ENCODE peak calls at places on chromosomes 1 and 21, in five cellular contexts. One of them, this sample, is unnamed.

GRCh38 chr1:241927321-241927720 is 30.2 kb upstream of the BECN2 start:
- DNase-seq in HCT116: no peak
- DNase-seq in OCI-LY7: no peak
- DNase-seq in AG04450: no peak
- DNase-seq in fibroblast of mammary gland: no peak
- DNase-seq in this sample: no peak

GRCh38 chr1:43653339-43653738 is 3.4 kb downstream of the KDM4A start:
- DNase-seq in HCT116: no peak
- DNase-seq in OCI-LY7: peak
- DNase-seq in AG04450: no peak
- DNase-seq in fibroblast of mammary gland: peak
- DNase-seq in this sample: no peak

GRCh38 chr21:25572895-25573310 is 34.4 kb downstream of the MRPL39 start:
- DNase-seq in HCT116: no peak
- DNase-seq in OCI-LY7: peak
- DNase-seq in AG04450: no peak
- DNase-seq in fibroblast of mammary gland: no peak
- DNase-seq in this sample: no peak

GRCh38 chr1:167695756-167696561 is 25.8 kb upstream of the MPZL1 start:
- DNase-seq in HCT116: no peak
- DNase-seq in OCI-LY7: no peak
- DNase-seq in AG04450: no peak
- DNase-seq in fibroblast of mammary gland: no peak
- DNase-seq in this sample: no peak

GRCh38 chr21:44905016-44905724 is 15.5 kb downstream of the ITGB2 start:
- DNase-seq in HCT116: no peak
- DNase-seq in OCI-LY7: no peak
- DNase-seq in AG04450: no peak
- DNase-seq in fibroblast of mammary gland: no peak
- DNase-seq in this sample: no peak

GRCh38 chr21:37006521-37007291 is at the start of gene RIPPLY3:
- DNase-seq in HCT116: no peak
- DNase-seq in OCI-LY7: no peak
- DNase-seq in AG04450: no peak
- DNase-seq in fibroblast of mammary gland: no peak
- DNase-seq in this sample: peak

GRCh38 chr1:240516069-240516468 is 95.9 kb downstream of the GREM2 start:
- DNase-seq in HCT116: no peak
- DNase-seq in OCI-LY7: no peak
- DNase-seq in AG04450: no peak
- DNase-seq in fibroblast of mammary gland: no peak
- DNase-seq in this sample: no peak

GRCh38 chr1:178055093-178055492 is 38.8 kb upstream of the RASAL2 start:
- DNase-seq in HCT116: no peak
- DNase-seq in OCI-LY7: peak
- DNase-seq in AG04450: no peak
- DNase-seq in fibroblast of mammary gland: peak
- DNase-seq in this sample: no peak

GRCh38 chr1:225843426-225843795 is 33.5 kb downstream of the EPHX1 start:
- DNase-seq in HCT116: no peak
- DNase-seq in OCI-LY7: no peak
- DNase-seq in AG04450: no peak
- DNase-seq in fibroblast of mammary gland: no peak
- DNase-seq in this sample: no peak

GRCh38 chr1:25689686-25690381 is 73.2 kb downstream of the MAN1C1 start:
- DNase-seq in HCT116: no peak
- DNase-seq in OCI-LY7: no peak
- DNase-seq in AG04450: no peak
- DNase-seq in fibroblast of mammary gland: no peak
- DNase-seq in this sample: no peak

GRCh38 chr1:87243573-87243972 is 85.1 kb upstream of the LMO4 start:
- DNase-seq in HCT116: no peak
- DNase-seq in OCI-LY7: no peak
- DNase-seq in AG04450: peak
- DNase-seq in fibroblast of mammary gland: peak
- DNase-seq in this sample: no peak

GRCh38 chr1:231310391-231310934 is 27.2 kb downstream of the EXOC8 start:
- DNase-seq in HCT116: no peak
- DNase-seq in OCI-LY7: no peak
- DNase-seq in AG04450: no peak
- DNase-seq in fibroblast of mammary gland: no peak
- DNase-seq in this sample: no peak

GRCh38 chr21:45872902-45873301 is 108.7 kb upstream of the COL6A1 start:
- DNase-seq in HCT116: no peak
- DNase-seq in OCI-LY7: no peak
- DNase-seq in AG04450: no peak
- DNase-seq in fibroblast of mammary gland: no peak
- DNase-seq in this sample: no peak

GRCh38 chr1:164559342-164560070 is 522 bp downstream of the PBX1 start:
- DNase-seq in HCT116: no peak
- DNase-seq in OCI-LY7: no peak
- DNase-seq in AG04450: no peak
- DNase-seq in fibroblast of mammary gland: no peak
- DNase-seq in this sample: no peak

GRCh38 chr21:46455575-46456385 is 2.9 kb upstream of the DIP2A start:
- DNase-seq in HCT116: peak
- DNase-seq in OCI-LY7: no peak
- DNase-seq in AG04450: no peak
- DNase-seq in fibroblast of mammary gland: peak
- DNase-seq in this sample: no peak

GRCh38 chr1:56506314-56506743 is 73.0 kb downstream of the PLPP3 start:
- DNase-seq in HCT116: no peak
- DNase-seq in OCI-LY7: no peak
- DNase-seq in AG04450: no peak
- DNase-seq in fibroblast of mammary gland: no peak
- DNase-seq in this sample: no peak

GRCh38 chr21:36976882-36977651 is 10.6 kb upstream of the HLCS start:
- DNase-seq in HCT116: peak
- DNase-seq in OCI-LY7: peak
- DNase-seq in AG04450: peak
- DNase-seq in fibroblast of mammary gland: peak
- DNase-seq in this sample: no peak

GRCh38 chr1:244381887-244382565 is 69.7 kb downstream of the ADSS2 start:
- DNase-seq in HCT116: no peak
- DNase-seq in OCI-LY7: no peak
- DNase-seq in AG04450: peak
- DNase-seq in fibroblast of mammary gland: peak
- DNase-seq in this sample: no peak

GRCh38 chr1:89952021-89952995 is 42.6 kb upstream of the ZNF326 start:
- DNase-seq in HCT116: no peak
- DNase-seq in OCI-LY7: no peak
- DNase-seq in AG04450: no peak
- DNase-seq in fibroblast of mammary gland: peak
- DNase-seq in this sample: no peak

GRCh38 chr1:89954401-89954800 is 40.5 kb upstream of the ZNF326 start:
- DNase-seq in HCT116: no peak
- DNase-seq in OCI-LY7: no peak
- DNase-seq in AG04450: no peak
- DNase-seq in fibroblast of mammary gland: no peak
- DNase-seq in this sample: no peak

GRCh38 chr1:89955311-89955710 is 39.6 kb upstream of the ZNF326 start:
- DNase-seq in HCT116: no peak
- DNase-seq in OCI-LY7: no peak
- DNase-seq in AG04450: no peak
- DNase-seq in fibroblast of mammary gland: no peak
- DNase-seq in this sample: no peak

GRCh38 chr1:89953929-89954328 is 41.0 kb upstream of the ZNF326 start:
- DNase-seq in HCT116: no peak
- DNase-seq in OCI-LY7: no peak
- DNase-seq in AG04450: no peak
- DNase-seq in fibroblast of mammary gland: no peak
- DNase-seq in this sample: no peak

GRCh38 chr1:89953072-89953626 is 41.8 kb upstream of the ZNF326 start:
- DNase-seq in HCT116: peak
- DNase-seq in OCI-LY7: peak
- DNase-seq in AG04450: peak
- DNase-seq in fibroblast of mammary gland: peak
- DNase-seq in this sample: no peak
- TF ChIP-seq CTCF in HCT116: no peak
- TF ChIP-seq CTCF in OCI-LY7: peak
- TF ChIP-seq CTCF in AG04450: no peak
- TF ChIP-seq CTCF in fibroblast of mammary gland: no peak
- TF ChIP-seq CTCF in this sample: peak

GRCh38 chr1:159861218-159861617 is 1.2 kb downstream of the VSIG8 start:
- DNase-seq in HCT116: no peak
- DNase-seq in OCI-LY7: no peak
- DNase-seq in AG04450: no peak
- DNase-seq in fibroblast of mammary gland: no peak
- DNase-seq in this sample: no peak
- TF ChIP-seq CTCF in HCT116: no peak
- TF ChIP-seq CTCF in OCI-LY7: no peak
- TF ChIP-seq CTCF in AG04450: no peak
- TF ChIP-seq CTCF in fibroblast of mammary gland: no peak
- TF ChIP-seq CTCF in this sample: no peak

DNA sequence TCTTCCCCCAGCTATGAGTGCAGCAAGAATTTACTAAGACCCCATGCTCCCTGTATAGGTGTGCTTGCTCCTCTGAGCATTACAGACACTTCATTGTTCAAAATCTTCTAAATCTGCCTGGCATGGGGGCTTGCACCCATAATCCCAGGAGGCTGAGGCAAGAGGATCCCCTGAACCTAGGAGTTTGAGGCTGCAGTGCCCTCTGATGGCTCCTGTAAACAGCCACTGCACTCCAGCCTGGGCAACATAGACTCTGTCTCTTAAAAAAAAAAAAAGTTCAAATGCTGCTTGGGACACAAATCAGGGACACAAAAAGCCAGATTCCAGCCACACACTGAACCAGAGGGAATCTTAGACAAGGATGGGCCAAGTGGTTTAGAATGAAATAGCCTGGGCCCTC is 3.4 kb upstream of the ACOT7 start:
- DNase-seq in HCT116: no peak
- DNase-seq in OCI-LY7: peak
- DNase-seq in AG04450: no peak
- DNase-seq in fibroblast of mammary gland: no peak
- DNase-seq in this sample: no peak
- TF ChIP-seq CTCF in HCT116: peak
- TF ChIP-seq CTCF in OCI-LY7: peak
- TF ChIP-seq CTCF in AG04450: no peak
- TF ChIP-seq CTCF in fibroblast of mammary gland: peak
- TF ChIP-seq CTCF in this sample: peak

GRCh38 chr1:205012416-205013140 is 30.4 kb upstream of the CNTN2 start:
- DNase-seq in HCT116: no peak
- DNase-seq in OCI-LY7: no peak
- DNase-seq in AG04450: no peak
- DNase-seq in fibroblast of mammary gland: no peak
- DNase-seq in this sample: no peak

GRCh38 chr1:205013683-205014367 is 29.2 kb upstream of the CNTN2 start:
- DNase-seq in HCT116: no peak
- DNase-seq in OCI-LY7: no peak
- DNase-seq in AG04450: no peak
- DNase-seq in fibroblast of mammary gland: peak
- DNase-seq in this sample: no peak

GRCh38 chr1:205008896-205009295 is 34.1 kb upstream of the CNTN2 start:
- DNase-seq in HCT116: no peak
- DNase-seq in OCI-LY7: no peak
- DNase-seq in AG04450: no peak
- DNase-seq in fibroblast of mammary gland: no peak
- DNase-seq in this sample: no peak

GRCh38 chr1:205014772-205015171 is 28.2 kb upstream of the CNTN2 start:
- DNase-seq in HCT116: no peak
- DNase-seq in OCI-LY7: no peak
- DNase-seq in AG04450: no peak
- DNase-seq in fibroblast of mammary gland: no peak
- DNase-seq in this sample: no peak

GRCh38 chr1:205009666-205010065 is 33.3 kb upstream of the CNTN2 start:
- DNase-seq in HCT116: no peak
- DNase-seq in OCI-LY7: no peak
- DNase-seq in AG04450: no peak
- DNase-seq in fibroblast of mammary gland: no peak
- DNase-seq in this sample: no peak
- TF ChIP-seq CTCF in HCT116: no peak
- TF ChIP-seq CTCF in OCI-LY7: no peak
- TF ChIP-seq CTCF in AG04450: no peak
- TF ChIP-seq CTCF in fibroblast of mammary gland: no peak
- TF ChIP-seq CTCF in this sample: no peak

DNA sequence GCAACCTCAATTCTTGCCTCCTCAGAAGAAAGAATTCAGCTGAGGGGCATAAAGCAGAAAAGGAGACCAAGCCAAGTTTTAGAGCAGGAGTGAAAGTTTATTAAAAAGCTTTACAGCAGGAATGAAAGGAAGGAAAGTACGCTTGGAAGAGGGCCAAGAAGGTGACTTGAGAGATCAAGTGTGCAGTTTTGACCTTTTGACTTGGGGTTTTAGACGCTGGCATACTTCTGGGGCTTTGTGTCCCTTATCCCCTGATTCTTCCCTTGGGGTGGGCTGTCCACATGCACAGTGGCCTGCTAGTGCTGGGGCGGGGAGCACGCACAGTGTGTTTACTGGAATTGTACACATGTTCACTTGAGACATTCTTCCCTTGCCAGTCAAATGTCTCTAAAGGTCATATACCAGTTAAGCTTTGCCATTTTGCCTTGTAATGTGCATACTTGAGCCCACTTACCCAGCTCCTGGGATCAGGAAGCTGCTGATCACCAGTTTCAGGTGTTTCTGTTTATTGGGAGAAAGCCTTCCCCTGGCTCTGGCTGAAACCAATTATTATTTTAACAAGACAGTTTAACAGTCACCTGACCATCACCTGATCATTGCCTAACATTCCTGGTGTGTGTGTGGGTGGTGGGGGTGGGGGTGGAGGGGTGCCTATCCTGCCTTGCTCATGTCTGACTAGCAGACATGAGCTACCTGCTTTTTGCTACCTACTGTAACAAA is 36.2 kb downstream of the UTP25 start:
- DNase-seq in HCT116: no peak
- DNase-seq in OCI-LY7: no peak
- DNase-seq in AG04450: no peak
- DNase-seq in fibroblast of mammary gland: no peak
- DNase-seq in this sample: no peak
- TF ChIP-seq CTCF in HCT116: no peak
- TF ChIP-seq CTCF in OCI-LY7: no peak
- TF ChIP-seq CTCF in AG04450: no peak
- TF ChIP-seq CTCF in fibroblast of mammary gland: no peak
- TF ChIP-seq CTCF in this sample: no peak

DNA sequence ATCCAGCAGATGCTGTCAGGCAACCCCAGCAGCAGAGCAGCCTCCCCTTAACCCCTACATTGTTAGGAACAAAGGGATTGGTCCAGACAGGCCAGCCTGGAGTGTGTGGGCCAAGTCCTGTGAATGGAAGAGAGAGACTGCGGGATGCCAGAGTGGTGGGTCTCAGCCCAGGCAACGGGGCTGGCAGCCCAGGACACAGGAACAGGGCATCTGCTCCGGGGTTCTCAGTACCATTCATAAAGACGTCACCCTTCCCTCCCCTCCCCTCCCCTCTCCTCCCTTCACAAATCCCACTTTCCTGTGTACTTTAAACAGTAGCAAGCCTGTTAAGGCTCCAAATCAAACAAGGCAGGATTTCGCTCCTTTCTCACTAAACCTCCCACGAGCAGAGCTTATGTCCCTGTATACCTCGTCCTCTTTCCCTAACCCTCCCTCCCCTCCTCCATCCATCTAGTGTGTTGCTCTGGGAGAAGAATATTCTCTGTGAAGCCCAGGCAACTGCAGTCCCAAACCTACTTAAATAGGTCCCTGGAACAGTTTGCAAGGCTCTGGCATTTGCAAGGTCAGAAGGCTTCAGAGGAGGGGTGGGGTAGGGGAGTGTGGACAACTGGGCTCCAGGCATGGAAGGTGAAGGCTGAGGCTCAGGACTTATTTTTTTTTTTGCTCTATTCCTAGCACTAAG is 4.2 kb upstream of the PLXNA2 start:
- DNase-seq in HCT116: no peak
- DNase-seq in OCI-LY7: no peak
- DNase-seq in AG04450: no peak
- DNase-seq in fibroblast of mammary gland: no peak
- DNase-seq in this sample: no peak
- TF ChIP-seq CTCF in HCT116: no peak
- TF ChIP-seq CTCF in OCI-LY7: no peak
- TF ChIP-seq CTCF in AG04450: no peak
- TF ChIP-seq CTCF in fibroblast of mammary gland: no peak
- TF ChIP-seq CTCF in this sample: no peak

This sample was measured in D721Med.